ENCODE peak calls at places on chromosomes 2 and 18, in six cellular contexts. One of them, this sample, is unnamed.

GRCh38 chr2:196245746-196246145 is 74.4 kb upstream of the STK17B start:
- DNase-seq in thyroid gland: no peak
- DNase-seq in psoas muscle: no peak
- DNase-seq in adrenal gland: no peak
- DNase-seq in stomach: no peak
- DNase-seq in lower lobe of right lung: no peak
- DNase-seq in this sample: no peak

GRCh38 chr2:24885221-24886113 is 34.6 kb downstream of the ADCY3 start:
- DNase-seq in stomach: no peak
- DNase-seq in lower lobe of right lung: no peak
- DNase-seq in adrenal gland: peak; percentile 51
- DNase-seq in thyroid gland: peak; percentile 26
- DNase-seq in psoas muscle: no peak
- DNase-seq in this sample: no peak

GRCh38 chr2:42332575-42332974 is 28.4 kb downstream of the COX7A2L start:
- DNase-seq in thyroid gland: no peak
- DNase-seq in adrenal gland: no peak
- DNase-seq in psoas muscle: no peak
- DNase-seq in lower lobe of right lung: no peak
- DNase-seq in stomach: no peak
- DNase-seq in this sample: no peak

GRCh38 chr2:202032841-202033316 is 776 bp upstream of the FZD7 start:
- DNase-seq in lower lobe of right lung: peak; percentile 74
- DNase-seq in thyroid gland: peak; percentile 77
- DNase-seq in stomach: peak; percentile 47
- DNase-seq in adrenal gland: no peak
- DNase-seq in psoas muscle: peak; percentile 74
- DNase-seq in this sample: peak; percentile 54

GRCh38 chr2:30238143-30238800 is 6.9 kb downstream of the LBH start:
- DNase-seq in stomach: no peak
- DNase-seq in lower lobe of right lung: no peak
- DNase-seq in psoas muscle: no peak
- DNase-seq in thyroid gland: no peak
- DNase-seq in adrenal gland: no peak
- DNase-seq in this sample: no peak

GRCh38 chr2:206573793-206574192 is 68.5 kb upstream of the FAM237A start:
- DNase-seq in stomach: no peak
- DNase-seq in adrenal gland: no peak
- DNase-seq in thyroid gland: no peak
- DNase-seq in psoas muscle: no peak
- DNase-seq in lower lobe of right lung: no peak
- DNase-seq in this sample: no peak

GRCh38 chr2:20665261-20666113 is 1.5 kb upstream of the GDF7 start:
- DNase-seq in stomach: no peak
- DNase-seq in lower lobe of right lung: no peak
- DNase-seq in adrenal gland: no peak
- DNase-seq in psoas muscle: no peak
- DNase-seq in thyroid gland: no peak
- DNase-seq in this sample: no peak

GRCh38 chr18:69936191-69936558 is 11.5 kb downstream of the CD226 start:
- DNase-seq in adrenal gland: peak; percentile 76
- DNase-seq in psoas muscle: no peak
- DNase-seq in stomach: no peak
- DNase-seq in thyroid gland: peak; percentile 60
- DNase-seq in lower lobe of right lung: no peak
- DNase-seq in this sample: no peak

GRCh38 chr2:109435866-109436634 is 177.7 kb downstream of the SEPTIN10 start:
- DNase-seq in thyroid gland: no peak
- DNase-seq in psoas muscle: peak; percentile 88
- DNase-seq in adrenal gland: peak; percentile 88
- DNase-seq in lower lobe of right lung: peak; percentile 39
- DNase-seq in stomach: no peak
- DNase-seq in this sample: peak; percentile 64

GRCh38 chr2:215773728-215774127 is 239.6 kb downstream of the MREG start:
- DNase-seq in stomach: no peak
- DNase-seq in psoas muscle: peak; percentile 38
- DNase-seq in adrenal gland: no peak
- DNase-seq in thyroid gland: no peak
- DNase-seq in lower lobe of right lung: peak; percentile 64
- DNase-seq in this sample: no peak

GRCh38 chr2:101517753-101518152 is 42.8 kb upstream of the RFX8 start:
- DNase-seq in stomach: no peak
- DNase-seq in psoas muscle: no peak
- DNase-seq in lower lobe of right lung: no peak
- DNase-seq in thyroid gland: no peak
- DNase-seq in adrenal gland: no peak
- DNase-seq in this sample: no peak

GRCh38 chr2:51201295-51201694 is 169.4 kb upstream of the NRXN1 start:
- DNase-seq in stomach: no peak
- DNase-seq in lower lobe of right lung: no peak
- DNase-seq in adrenal gland: no peak
- DNase-seq in psoas muscle: no peak
- DNase-seq in thyroid gland: no peak
- DNase-seq in this sample: no peak

GRCh38 chr18:5851998-5852397 is 43.3 kb downstream of the TMEM200C start:
- DNase-seq in stomach: no peak
- DNase-seq in adrenal gland: no peak
- DNase-seq in thyroid gland: no peak
- DNase-seq in lower lobe of right lung: no peak
- DNase-seq in psoas muscle: no peak
- DNase-seq in this sample: no peak

GRCh38 chr2:65164379-65165023 is 34.6 kb upstream of the RAB1A start:
- DNase-seq in thyroid gland: no peak
- DNase-seq in stomach: no peak
- DNase-seq in psoas muscle: no peak
- DNase-seq in lower lobe of right lung: no peak
- DNase-seq in adrenal gland: peak; percentile 54
- DNase-seq in this sample: no peak

GRCh38 chr2:119586085-119586484 is 41.8 kb downstream of the CFAP221 start:
- DNase-seq in adrenal gland: no peak
- DNase-seq in thyroid gland: no peak
- DNase-seq in stomach: no peak
- DNase-seq in psoas muscle: no peak
- DNase-seq in lower lobe of right lung: no peak
- DNase-seq in this sample: no peak

GRCh38 chr2:37324536-37324785 is 172 bp downstream of the PRKD3 start:
- DNase-seq in lower lobe of right lung: peak; percentile 90
- DNase-seq in thyroid gland: peak; percentile 84
- DNase-seq in stomach: no peak
- DNase-seq in psoas muscle: peak; percentile 83
- DNase-seq in adrenal gland: peak; percentile 86
- DNase-seq in this sample: peak; percentile 87

GRCh38 chr2:26838121-26838906 is 9.6 kb upstream of the DPYSL5 start:
- DNase-seq in thyroid gland: no peak
- DNase-seq in psoas muscle: no peak
- DNase-seq in stomach: no peak
- DNase-seq in adrenal gland: no peak
- DNase-seq in lower lobe of right lung: no peak
- DNase-seq in this sample: no peak

GRCh38 chr2:224927011-224927410 is 115.3 kb downstream of the DOCK10 start:
- DNase-seq in psoas muscle: no peak
- DNase-seq in stomach: no peak
- DNase-seq in thyroid gland: no peak
- DNase-seq in lower lobe of right lung: no peak
- DNase-seq in adrenal gland: no peak
- DNase-seq in this sample: no peak

GRCh38 chr2:41400057-41400665 is 647.7 kb upstream of the PKDCC start:
- DNase-seq in psoas muscle: no peak
- DNase-seq in adrenal gland: no peak
- DNase-seq in lower lobe of right lung: no peak
- DNase-seq in stomach: no peak
- DNase-seq in thyroid gland: peak; percentile 14
- DNase-seq in this sample: no peak

GRCh38 chr2:63053889-63054725 is 3.5 kb downstream of the OTX1 start:
- DNase-seq in psoas muscle: peak; percentile 8
- DNase-seq in thyroid gland: no peak
- DNase-seq in stomach: no peak
- DNase-seq in adrenal gland: no peak
- DNase-seq in lower lobe of right lung: no peak
- DNase-seq in this sample: no peak

GRCh38 chr2:161571051-161571429 is 53.2 kb upstream of the SLC4A10 start:
- DNase-seq in psoas muscle: no peak
- DNase-seq in lower lobe of right lung: no peak
- DNase-seq in stomach: no peak
- DNase-seq in thyroid gland: no peak
- DNase-seq in adrenal gland: no peak
- DNase-seq in this sample: no peak

GRCh38 chr2:230947908-230948365 is 22.9 kb upstream of the GPR55 start:
- DNase-seq in adrenal gland: no peak
- DNase-seq in psoas muscle: no peak
- DNase-seq in stomach: peak; percentile 24
- DNase-seq in lower lobe of right lung: no peak
- DNase-seq in thyroid gland: no peak
- DNase-seq in this sample: no peak

GRCh38 chr2:102703748-102704147 is 58.1 kb upstream of the TMEM182 start:
- DNase-seq in thyroid gland: peak; percentile 17
- DNase-seq in adrenal gland: no peak
- DNase-seq in psoas muscle: no peak
- DNase-seq in stomach: no peak
- DNase-seq in lower lobe of right lung: no peak
- DNase-seq in this sample: no peak

GRCh38 chr2:222791946-222792649 is 68.7 kb upstream of the ACSL3 start:
- DNase-seq in adrenal gland: peak; percentile 84
- DNase-seq in stomach: no peak
- DNase-seq in lower lobe of right lung: peak; percentile 74
- DNase-seq in psoas muscle: peak; percentile 50
- DNase-seq in thyroid gland: peak; percentile 23
- DNase-seq in this sample: peak; percentile 66

DNA sequence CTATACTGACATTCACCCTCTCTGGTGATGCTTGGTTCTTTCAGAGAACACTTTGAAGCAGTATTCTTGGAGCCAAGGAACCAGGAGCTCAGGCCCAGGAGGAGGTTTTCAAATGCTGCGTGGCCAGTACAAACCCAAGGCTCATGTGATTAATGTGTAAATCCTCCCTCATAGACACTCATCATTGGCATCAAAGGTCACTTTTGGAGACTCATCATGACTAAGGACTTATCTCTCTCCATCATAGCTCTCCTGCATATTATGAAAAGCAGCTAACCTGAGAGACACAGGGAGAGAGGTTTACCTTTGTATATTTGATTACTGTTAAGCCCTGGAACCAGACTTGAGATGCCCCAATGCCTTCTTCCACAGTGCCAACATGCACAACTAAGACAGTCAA is 115.3 kb upstream of the SRD5A2 start:
- DNase-seq in stomach: no peak
- DNase-seq in lower lobe of right lung: no peak
- DNase-seq in adrenal gland: no peak
- DNase-seq in thyroid gland: no peak
- DNase-seq in psoas muscle: no peak
- DNase-seq in this sample: no peak
- H3K9me3 ChIP-seq in stomach: peaks cover 22% of the 10 kb centered on the region
- H3K9me3 ChIP-seq in lower lobe of right lung: peaks cover 40% of the 10 kb centered on the region
- H3K9me3 ChIP-seq in adrenal gland: peaks cover 40% of the 10 kb centered on the region
- H3K9me3 ChIP-seq in thyroid gland: no peaks in the 10 kb centered on the region
- H3K9me3 ChIP-seq in psoas muscle: peaks cover 34% of the 10 kb centered on the region
- H3K9me3 ChIP-seq in this sample: peaks cover 96% of the 10 kb centered on the region

DNA sequence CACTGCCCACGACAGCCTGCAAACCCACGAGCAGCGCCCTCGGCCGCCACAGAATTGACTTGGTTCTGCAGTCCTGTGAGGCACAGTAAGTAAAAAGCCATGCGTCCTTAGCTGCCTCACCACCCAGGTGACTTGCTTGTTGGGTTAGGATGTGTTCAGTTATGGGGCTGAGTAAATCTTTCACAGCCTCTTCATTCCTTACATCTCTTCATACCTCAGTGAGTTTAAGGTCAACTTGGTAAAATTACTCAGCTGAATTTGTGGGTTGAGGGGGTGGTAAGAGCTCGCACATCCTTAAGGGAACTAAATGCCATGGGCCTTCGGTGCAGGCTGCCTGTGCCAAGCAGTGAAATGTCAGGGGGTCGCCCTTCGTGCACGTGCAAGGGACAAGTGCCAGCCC is 165.2 kb upstream of the ALKAL2 start:
- DNase-seq in adrenal gland: no peak
- DNase-seq in lower lobe of right lung: no peak
- DNase-seq in psoas muscle: no peak
- DNase-seq in thyroid gland: no peak
- DNase-seq in stomach: no peak
- DNase-seq in this sample: no peak
- TF ChIP-seq CTCF in adrenal gland: no peak
- TF ChIP-seq CTCF in lower lobe of right lung: no peak
- TF ChIP-seq CTCF in psoas muscle: no peak
- TF ChIP-seq CTCF in thyroid gland: no peak
- TF ChIP-seq CTCF in stomach: no peak
- TF ChIP-seq CTCF in this sample: no peak

DNA sequence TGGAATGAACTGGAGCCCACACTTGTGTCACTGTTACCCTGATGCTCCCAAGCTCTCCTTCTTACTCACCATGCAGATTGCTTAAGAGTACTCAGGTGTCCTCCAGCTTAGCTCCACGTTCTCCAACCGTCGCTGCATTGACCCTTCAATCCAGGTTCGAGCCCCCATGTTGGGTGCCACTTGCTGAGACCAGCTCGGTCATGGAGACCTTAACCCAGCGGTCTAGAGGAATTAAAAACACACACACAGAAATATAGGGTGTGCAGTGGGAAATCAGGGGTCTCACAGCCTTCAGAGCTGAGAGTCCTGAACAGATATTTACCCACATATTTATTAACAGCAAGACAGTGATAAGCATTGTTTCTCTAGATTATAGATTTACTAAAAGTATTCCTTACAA is 229.1 kb upstream of the APCDD1 start:
- DNase-seq in stomach: no peak
- DNase-seq in lower lobe of right lung: no peak
- DNase-seq in thyroid gland: no peak
- DNase-seq in adrenal gland: no peak
- DNase-seq in psoas muscle: no peak
- DNase-seq in this sample: no peak
- H3K9me3 ChIP-seq in stomach: no peaks in the 10 kb centered on the region
- H3K9me3 ChIP-seq in lower lobe of right lung: peaks cover 22% of the 10 kb centered on the region
- H3K9me3 ChIP-seq in thyroid gland: no peaks in the 10 kb centered on the region
- H3K9me3 ChIP-seq in adrenal gland: peaks cover 3% of the 10 kb centered on the region
- H3K9me3 ChIP-seq in psoas muscle: no peaks in the 10 kb centered on the region
- H3K9me3 ChIP-seq in this sample: peaks cover 45% of the 10 kb centered on the region

DNA sequence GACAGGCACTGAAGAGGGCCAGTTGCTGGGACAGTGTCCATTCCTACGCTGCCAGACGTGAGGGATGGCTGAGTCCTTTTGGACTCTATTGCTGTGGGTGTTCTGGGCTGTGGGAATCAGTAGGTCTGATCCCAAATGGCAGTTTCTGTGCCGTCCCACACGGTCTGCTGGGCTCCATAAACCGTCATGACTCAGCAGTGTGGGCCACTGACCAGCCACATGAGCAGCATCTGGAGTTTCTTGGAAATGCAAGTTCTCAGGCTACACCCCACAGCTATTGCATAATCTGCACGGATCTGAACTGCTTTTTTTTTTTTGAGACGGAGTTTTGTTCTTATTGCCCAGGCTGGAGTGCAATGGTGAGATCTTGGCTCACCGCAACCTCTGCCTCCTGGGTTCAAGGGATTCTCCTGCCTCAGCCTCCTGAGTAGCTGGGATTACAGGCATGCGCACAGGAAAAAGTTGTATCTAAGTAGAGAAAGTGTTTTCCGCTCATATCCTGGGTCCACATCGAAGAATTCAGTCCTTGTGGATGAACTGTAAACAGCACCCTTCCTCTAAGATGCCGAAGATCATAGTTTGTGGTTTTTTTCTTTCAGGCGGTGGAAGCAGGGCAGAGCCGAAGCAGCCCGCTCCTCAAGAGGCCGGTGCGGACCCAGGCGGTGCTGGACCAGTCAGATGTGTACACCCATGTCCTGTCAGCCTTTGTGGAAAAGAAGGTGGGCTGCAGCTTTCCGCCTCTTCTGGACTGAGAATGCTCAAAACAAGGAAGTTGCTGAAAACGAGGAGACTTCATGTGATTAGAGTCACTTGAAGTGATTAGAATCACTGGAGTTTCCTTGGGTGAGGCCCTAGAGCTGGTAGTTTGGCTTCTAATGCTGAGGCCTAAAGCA is 25.5 kb downstream of the RMC1 start:
- DNase-seq in adrenal gland: peak; percentile 63
- DNase-seq in psoas muscle: peak; percentile 77
- DNase-seq in stomach: no peak
- DNase-seq in lower lobe of right lung: peak; percentile 58
- DNase-seq in thyroid gland: no peak
- DNase-seq in this sample: peak; percentile 52
- TF ChIP-seq CTCF in adrenal gland: no peak
- TF ChIP-seq CTCF in psoas muscle: no peak
- TF ChIP-seq CTCF in stomach: no peak
- TF ChIP-seq CTCF in lower lobe of right lung: no peak
- TF ChIP-seq CTCF in thyroid gland: no peak
- TF ChIP-seq CTCF in this sample: no peak